ENCODE peak calls at places on chromosomes 2 and 18, in five cellular contexts. E is stimulated activated CD4-positive, alpha-beta T cell treated with anti-CD3 and anti-CD28 coated beads, Interleukin-15, amount 100 ng/mL, for 24 hours; L is M059J; W is thyroid gland; M is astrocyte of the spinal cord. Q is an unnamed sample.

GRCh38 chr2:26710743-26711456 is 18.4 kb downstream of the KCNK3 start:
- DNase-seq in E (no peak), L (no peak), W (peak), M (no peak), Q (no peak)

GRCh38 chr2:160952462-160952861 is 207.8 kb upstream of the TANK start:
- DNase-seq in E (no peak), L (peak), W (peak), M (peak), Q (no peak)

GRCh38 chr2:167752734-167753133 is 494.7 kb downstream of the STK39 start:
- DNase-seq in E (no peak), L (no peak), W (no peak), M (no peak), Q (no peak)

GRCh38 chr2:129193961-129194360 is 785.5 kb upstream of the RAB6C start:
- DNase-seq in E (no peak), L (no peak), W (no peak), M (no peak), Q (no peak)

GRCh38 chr18:51266736-51267135 is 69.3 kb upstream of the MEX3C start:
- DNase-seq in E (no peak), L (peak), W (no peak), M (no peak), Q (peak)

GRCh38 chr2:166092889-166093288 is 34.9 kb downstream of the SCN1A start:
- DNase-seq in E (no peak), L (no peak), W (no peak), M (no peak), Q (peak)

GRCh38 chr18:63451774-63452173 is 25.0 kb upstream of the SERPINB5 start:
- DNase-seq in E (no peak), L (no peak), W (no peak), M (no peak), Q (no peak)

GRCh38 chr2:69434753-69435152 is 2.5 kb downstream of the NFU1 start:
- DNase-seq in E (no peak), L (no peak), W (no peak), M (no peak), Q (no peak)

GRCh38 chr2:119730598-119731278 is 29.0 kb upstream of the PTPN4 start:
- DNase-seq in E (no peak), L (no peak), W (peak), M (no peak), Q (no peak)

GRCh38 chr2:179051250-179051649 is 1.3 kb upstream of the CCDC141 start:
- DNase-seq in E (no peak), L (no peak), W (no peak), M (peak), Q (no peak)

GRCh38 chr18:79507546-79508480 is 112.1 kb downstream of the NFATC1 start:
- DNase-seq in E (peak), L (peak), W (peak), M (peak), Q (no peak)

GRCh38 chr2:231280861-231281260 is 82.4 kb downstream of the ARMC9 start:
- DNase-seq in E (no peak), L (no peak), W (no peak), M (no peak), Q (no peak)

GRCh38 chr2:175167076-175167791 is 769 bp downstream of the ATF2 start:
- DNase-seq in E (no peak), L (peak), W (peak), M (peak), Q (peak)

Q was measured in HT1080.